ENCODE peak calls at places on chromosomes 7 and 10, in four cellular contexts. Q, P, V and H are unnamed samples.

GRCh38 chr7:80482938-80483337 is 28.9 kb downstream of the GNAT3 start:
- DNase-seq in Q (peak; percentile 42), P (no peak), V (no peak), H (no peak)

GRCh38 chr7:14071045-14071444 is 81.6 kb upstream of the ETV1 start:
- DNase-seq in Q (no peak), P (no peak), V (no peak), H (no peak)

GRCh38 chr10:88209837-88210552 is 346.6 kb downstream of the PTEN start:
- DNase-seq in Q (peak; percentile 72), P (no peak), V (no peak), H (no peak)

GRCh38 chr7:79452495-79453265 is 787 bp downstream of the MAGI2 start:
- DNase-seq in Q (no peak), P (peak; percentile 45), V (peak; percentile 63), H (peak; percentile 23)

GRCh38 chr10:44278669-44279337 is 106.1 kb downstream of the CXCL12 start:
- DNase-seq in Q (no peak), P (no peak), V (no peak), H (no peak)

GRCh38 chr10:65033957-65034356 is 1512.8 kb downstream of the REEP3 start:
- DNase-seq in Q (no peak), P (no peak), V (no peak), H (no peak)

GRCh38 chr7:67566101-67566500 is 569.5 kb downstream of the TYW1 start:
- DNase-seq in Q (no peak), P (no peak), V (no peak), H (no peak)

GRCh38 chr7:77327932-77328628 is 88.1 kb downstream of the GSAP start:
- DNase-seq in Q (peak; percentile 27), P (no peak), V (no peak), H (no peak)

GRCh38 chr7:25314094-25314708 is 85.9 kb upstream of the NPVF start:
- DNase-seq in Q (no peak), P (no peak), V (no peak), H (no peak)

GRCh38 chr7:101426303-101427011 is 63.8 kb downstream of the COL26A1 start:
- DNase-seq in Q (peak; percentile 64), P (no peak), V (no peak), H (no peak)

GRCh38 chr10:50929670-50930069 is 44.2 kb upstream of the A1CF start:
- DNase-seq in Q (peak; percentile 10), P (no peak), V (no peak), H (no peak)

GRCh38 chr10:98285416-98285815 is 17.4 kb upstream of the LOXL4 start:
- DNase-seq in Q (no peak), P (no peak), V (no peak), H (no peak)

DNA sequence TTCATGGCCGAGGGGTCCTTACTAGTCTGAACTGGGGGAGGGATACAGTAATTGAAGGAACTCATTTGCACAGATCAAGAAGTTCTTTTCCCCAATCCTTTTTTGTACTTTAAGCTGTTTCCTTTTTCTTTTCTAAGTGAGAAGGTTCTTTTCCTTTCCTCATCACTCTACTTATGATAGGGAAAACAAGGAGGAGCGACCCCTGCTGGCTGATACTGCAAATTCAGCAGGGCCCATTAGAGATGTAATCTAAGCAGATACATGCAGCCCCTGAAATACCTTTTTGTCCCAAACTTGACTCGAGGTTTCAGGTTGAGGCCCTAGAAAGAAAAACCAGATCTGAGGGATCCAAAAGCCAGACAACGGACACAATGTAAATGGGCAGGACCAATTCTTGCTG is 305.5 kb downstream of the DNAJB9 start:
- DNase-seq in Q (peak; percentile 56), P (no peak), V (no peak), H (no peak)
- TF ChIP-seq CTCF in Q (peak; percentile 14), P (peak; percentile 52), V (no peak), H (no peak)

GRCh38 chr10:35226507-35226906 is 99.9 kb downstream of the CREM start:
- DNase-seq in Q (no peak), P (no peak), V (no peak), H (no peak)

GRCh38 chr10:35224045-35224740 is 97.5 kb downstream of the CREM start:
- DNase-seq in Q (no peak), P (no peak), V (no peak), H (no peak)

GRCh38 chr10:35225204-35225603 is 98.6 kb downstream of the CREM start:
- DNase-seq in Q (peak; percentile 3), P (no peak), V (no peak), H (no peak)

GRCh38 chr10:35231646-35232045 is 104.7 kb upstream of the CCNY start:
- DNase-seq in Q (no peak), P (no peak), V (no peak), H (no peak)

DNA sequence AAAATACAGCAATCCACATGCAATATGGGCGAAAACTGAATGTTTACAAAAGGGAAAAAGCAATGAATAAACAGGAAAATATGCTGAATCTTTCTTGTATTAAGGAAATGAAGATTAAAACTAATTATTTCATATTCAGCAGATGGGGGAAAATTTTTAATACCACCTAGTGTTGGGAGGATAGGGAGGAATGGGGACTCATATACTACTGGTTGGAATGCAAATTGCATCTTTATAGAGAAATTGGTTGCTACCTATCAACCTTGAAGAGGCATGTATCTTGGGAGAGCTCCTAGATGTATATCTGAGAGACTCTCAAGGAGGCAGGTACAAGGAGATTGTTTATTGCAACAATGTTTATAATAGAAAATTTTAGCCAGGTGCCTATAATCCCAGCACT is 101.4 kb downstream of the CREM start:
- DNase-seq in Q (no peak), P (no peak), V (no peak), H (no peak)
- TF ChIP-seq CTCF in Q (no peak), P (no peak), V (no peak), H (peak; percentile 37)

DNA sequence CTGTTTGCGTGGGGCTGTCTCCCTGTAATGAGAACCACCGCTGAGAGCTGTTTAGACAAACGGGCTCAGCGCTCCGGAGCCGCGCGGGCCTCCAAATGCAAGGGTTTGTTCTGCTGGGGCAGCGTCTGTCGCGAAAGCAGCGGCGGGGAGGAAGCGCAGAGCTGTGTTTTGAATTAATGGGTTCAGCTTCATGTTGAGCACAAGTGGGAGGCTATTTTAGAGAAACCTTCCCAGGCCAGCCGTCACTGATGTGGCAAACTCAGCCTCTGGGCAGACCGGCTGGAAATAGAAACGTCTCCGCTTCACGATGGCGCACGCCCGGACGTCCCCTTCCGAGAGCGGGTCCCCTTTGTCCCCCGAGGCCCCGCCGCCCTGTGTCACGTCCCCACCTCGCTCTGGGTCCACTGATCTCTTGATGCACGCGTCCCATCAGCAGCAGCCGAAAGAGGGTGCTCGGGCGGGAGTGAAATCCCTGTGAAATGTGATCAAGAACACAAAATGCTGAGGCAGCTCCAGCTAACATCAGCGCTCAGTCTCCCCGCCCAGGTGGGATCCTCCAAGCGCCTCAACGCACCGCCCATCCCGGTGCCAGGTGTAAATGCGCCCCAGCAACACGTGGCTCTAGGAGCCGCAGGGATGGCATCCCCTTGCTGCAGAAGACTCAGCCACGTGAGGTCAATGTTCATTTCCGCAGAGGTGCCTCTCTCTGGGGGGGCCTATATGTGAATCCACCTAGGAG is 44.9 kb downstream of the BAMBI start:
- DNase-seq in Q (no peak), P (peak; percentile 73), V (peak; percentile 74), H (peak; percentile 25)
- TF ChIP-seq CTCF in Q (no peak), P (peak; percentile 14), V (no peak), H (no peak)

GRCh38 chr7:83475403-83475802 is 173.5 kb downstream of the SEMA3E start:
- DNase-seq in Q (peak; percentile 10), P (no peak), V (no peak), H (peak; percentile 11)
- TF ChIP-seq CTCF in Q (no peak), P (no peak), V (no peak), H (peak; percentile 26)

GRCh38 chr10:70403483-70404035 is 386 bp upstream of the EIF4EBP2 start:
- DNase-seq in Q (no peak), P (no peak), V (no peak), H (no peak)
- TF ChIP-seq CTCF in Q (no peak), P (no peak), V (no peak), H (no peak)

GRCh38 chr10:58334817-58335305 is at the start of gene UBE2D1:
- DNase-seq in Q (peak; percentile 77), P (peak; percentile 87), V (peak; percentile 91), H (peak; percentile 82)
- TF ChIP-seq CTCF in Q (peak; percentile 7), P (peak; percentile 14), V (no peak), H (no peak)

GRCh38 chr10:3652886-3653285 is 132.1 kb downstream of the KLF6 start:
- DNase-seq in Q (no peak), P (no peak), V (no peak), H (no peak)

GRCh38 chr10:3651969-3652653 is 132.9 kb downstream of the KLF6 start:
- DNase-seq in Q (no peak), P (no peak), V (no peak), H (no peak)

GRCh38 chr10:3648179-3648975 is 136.6 kb downstream of the KLF6 start:
- DNase-seq in Q (no peak), P (no peak), V (no peak), H (no peak)

DNA sequence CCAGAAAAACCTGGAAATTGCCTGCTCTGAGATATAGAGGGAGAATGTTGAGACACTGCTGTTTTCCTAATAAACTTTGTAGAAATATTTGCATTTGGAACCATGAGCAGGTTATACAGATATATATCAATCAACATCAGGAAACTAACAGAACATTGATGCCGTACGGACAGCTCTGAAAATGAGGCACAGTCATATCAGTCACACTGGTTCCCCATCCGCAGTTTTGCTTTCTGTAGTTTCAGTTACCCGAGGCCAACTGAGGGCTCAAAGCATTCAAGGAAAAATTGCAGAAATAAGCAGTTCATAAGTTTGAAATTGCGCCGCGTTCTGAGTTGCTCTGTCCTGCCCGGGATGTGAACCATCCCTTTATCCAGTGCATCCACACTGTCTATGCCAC is 137.9 kb downstream of the KLF6 start:
- DNase-seq in Q (no peak), P (no peak), V (no peak), H (no peak)
- TF ChIP-seq CTCF in Q (no peak), P (no peak), V (no peak), H (no peak)

GRCh38 chr10:131282961-131283360 is 28.6 kb downstream of the TCERG1L start:
- DNase-seq in Q (no peak), P (no peak), V (no peak), H (no peak)

DNA sequence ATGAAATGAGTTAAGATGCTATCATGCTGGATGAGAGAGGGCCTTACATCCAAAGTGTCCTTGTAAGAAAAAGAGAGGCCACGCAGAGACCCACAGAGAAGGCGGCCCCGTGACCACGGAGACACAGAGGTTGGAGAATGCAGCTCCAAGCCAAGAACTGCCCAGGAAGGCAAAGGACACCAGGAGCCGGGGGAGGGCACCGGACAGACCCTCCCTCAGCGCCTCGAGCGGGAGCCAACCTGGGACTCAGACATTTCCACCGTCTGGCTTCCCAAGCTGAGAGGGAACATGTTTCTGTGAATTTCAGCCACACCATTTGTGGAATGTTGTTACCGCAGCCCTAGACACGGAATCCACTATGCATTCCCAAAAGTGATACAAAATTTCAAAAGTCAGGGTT is 22.9 kb downstream of the TCERG1L start:
- DNase-seq in Q (no peak), P (no peak), V (no peak), H (no peak)
- TF ChIP-seq CTCF in Q (no peak), P (no peak), V (no peak), H (no peak)